ENCODE peak calls at places on chromosome 18, in four cellular contexts. One of them, this sample, is unnamed.

GRCh38 chr18:74963820-74964446 is 245.0 kb downstream of the PTGR3 start:
- DNase-seq in WTC11: peak; percentile 21
- DNase-seq in HepG2: peak; percentile 48
- DNase-seq in K562: peak; percentile 13
- DNase-seq in this sample: peak; percentile 20

GRCh38 chr18:69397096-69397495 is 3.6 kb upstream of the DOK6 start:
- DNase-seq in WTC11: peak; percentile 13
- DNase-seq in HepG2: no peak
- DNase-seq in K562: no peak
- DNase-seq in this sample: no peak

GRCh38 chr18:39053569-39053968 is 1488.0 kb upstream of the CELF4 start:
- DNase-seq in WTC11: no peak
- DNase-seq in HepG2: no peak
- DNase-seq in K562: no peak
- DNase-seq in this sample: no peak

GRCh38 chr18:35029770-35030169 is 11.4 kb upstream of the MAPRE2 start:
- DNase-seq in WTC11: no peak
- DNase-seq in HepG2: no peak
- DNase-seq in K562: no peak
- DNase-seq in this sample: no peak

GRCh38 chr18:3444954-3445353 is 5.0 kb upstream of the TGIF1 start:
- DNase-seq in WTC11: no peak
- DNase-seq in HepG2: no peak
- DNase-seq in K562: no peak
- DNase-seq in this sample: no peak

GRCh38 chr18:9017170-9017899 is 85.2 kb upstream of the NDUFV2 start:
- DNase-seq in WTC11: peak; percentile 61
- DNase-seq in HepG2: peak; percentile 20
- DNase-seq in K562: peak; percentile 90
- DNase-seq in this sample: peak; percentile 18

GRCh38 chr18:10332452-10332851 is 122.0 kb upstream of the APCDD1 start:
- DNase-seq in WTC11: no peak
- DNase-seq in HepG2: no peak
- DNase-seq in K562: no peak
- DNase-seq in this sample: no peak

GRCh38 chr18:21741511-21742322 is 1.1 kb downstream of the MIB1 start:
- DNase-seq in WTC11: peak; percentile 35
- DNase-seq in HepG2: no peak
- DNase-seq in K562: no peak
- DNase-seq in this sample: peak; percentile 19

GRCh38 chr18:24771300-24771699 is 310.9 kb downstream of the HRH4 start:
- DNase-seq in WTC11: no peak
- DNase-seq in HepG2: no peak
- DNase-seq in K562: no peak
- DNase-seq in this sample: no peak

GRCh38 chr18:73462092-73462491 is 594.3 kb upstream of the NETO1 start:
- DNase-seq in WTC11: no peak
- DNase-seq in HepG2: no peak
- DNase-seq in K562: no peak
- DNase-seq in this sample: no peak

GRCh38 chr18:48639772-48640432 is 101.1 kb downstream of the CTIF start:
- DNase-seq in WTC11: peak; percentile 52
- DNase-seq in HepG2: no peak
- DNase-seq in K562: peak; percentile 23
- DNase-seq in this sample: no peak

GRCh38 chr18:70411307-70411706 is 122.5 kb downstream of the SOCS6 start:
- DNase-seq in WTC11: no peak
- DNase-seq in HepG2: no peak
- DNase-seq in K562: no peak
- DNase-seq in this sample: no peak

GRCh38 chr18:47286776-47287410 is 35.4 kb upstream of the SKOR2 start:
- DNase-seq in WTC11: no peak
- DNase-seq in HepG2: no peak
- DNase-seq in K562: no peak
- DNase-seq in this sample: no peak

GRCh38 chr18:21257383-21257782 is 15.4 kb downstream of the GREB1L start:
- DNase-seq in WTC11: no peak
- DNase-seq in HepG2: peak; percentile 16
- DNase-seq in K562: no peak
- DNase-seq in this sample: no peak

GRCh38 chr18:65568866-65569265 is 181.9 kb upstream of the CDH7 start:
- DNase-seq in WTC11: no peak
- DNase-seq in HepG2: no peak
- DNase-seq in K562: no peak
- DNase-seq in this sample: no peak

GRCh38 chr18:73615506-73615905 is 532.1 kb downstream of the FBXO15 start:
- DNase-seq in WTC11: no peak
- DNase-seq in HepG2: no peak
- DNase-seq in K562: no peak
- DNase-seq in this sample: no peak

GRCh38 chr18:6614952-6615351 is 114.6 kb upstream of the ARHGAP28 start:
- DNase-seq in WTC11: no peak
- DNase-seq in HepG2: no peak
- DNase-seq in K562: no peak
- DNase-seq in this sample: no peak

GRCh38 chr18:10013621-10014543 is 100.1 kb downstream of the VAPA start:
- DNase-seq in WTC11: no peak
- DNase-seq in HepG2: no peak
- DNase-seq in K562: no peak
- DNase-seq in this sample: no peak

GRCh38 chr18:70489556-70489955 is 200.7 kb downstream of the SOCS6 start:
- DNase-seq in WTC11: no peak
- DNase-seq in HepG2: no peak
- DNase-seq in K562: no peak
- DNase-seq in this sample: no peak

GRCh38 chr18:8073167-8073566 is 506.1 kb downstream of the PTPRM start:
- DNase-seq in WTC11: no peak
- DNase-seq in HepG2: no peak
- DNase-seq in K562: no peak
- DNase-seq in this sample: no peak

GRCh38 chr18:63025251-63025710 is 294.3 kb downstream of the BCL2 start:
- DNase-seq in WTC11: peak; percentile 57
- DNase-seq in HepG2: no peak
- DNase-seq in K562: no peak
- DNase-seq in this sample: peak; percentile 25

GRCh38 chr18:35582899-35583558 is 1.5 kb downstream of the GALNT1 start:
- DNase-seq in WTC11: no peak
- DNase-seq in HepG2: peak; percentile 55
- DNase-seq in K562: peak; percentile 18
- DNase-seq in this sample: peak; percentile 68

GRCh38 chr18:61531182-61531581 is 198.0 kb downstream of the CDH20 start:
- DNase-seq in WTC11: no peak
- DNase-seq in HepG2: no peak
- DNase-seq in K562: no peak
- DNase-seq in this sample: no peak

GRCh38 chr18:596288-596881 is 403 bp upstream of the CLUL1 start:
- DNase-seq in WTC11: peak; percentile 77
- DNase-seq in HepG2: peak; percentile 43
- DNase-seq in K562: peak; percentile 88
- DNase-seq in this sample: peak; percentile 68

GRCh38 chr18:62368100-62368499 is 43.0 kb downstream of the TNFRSF11A start:
- DNase-seq in WTC11: no peak
- DNase-seq in HepG2: no peak
- DNase-seq in K562: no peak
- DNase-seq in this sample: no peak

GRCh38 chr18:8443505-8443904 is 165.7 kb upstream of the RAB12 start:
- DNase-seq in WTC11: no peak
- DNase-seq in HepG2: no peak
- DNase-seq in K562: no peak
- DNase-seq in this sample: no peak

DNA sequence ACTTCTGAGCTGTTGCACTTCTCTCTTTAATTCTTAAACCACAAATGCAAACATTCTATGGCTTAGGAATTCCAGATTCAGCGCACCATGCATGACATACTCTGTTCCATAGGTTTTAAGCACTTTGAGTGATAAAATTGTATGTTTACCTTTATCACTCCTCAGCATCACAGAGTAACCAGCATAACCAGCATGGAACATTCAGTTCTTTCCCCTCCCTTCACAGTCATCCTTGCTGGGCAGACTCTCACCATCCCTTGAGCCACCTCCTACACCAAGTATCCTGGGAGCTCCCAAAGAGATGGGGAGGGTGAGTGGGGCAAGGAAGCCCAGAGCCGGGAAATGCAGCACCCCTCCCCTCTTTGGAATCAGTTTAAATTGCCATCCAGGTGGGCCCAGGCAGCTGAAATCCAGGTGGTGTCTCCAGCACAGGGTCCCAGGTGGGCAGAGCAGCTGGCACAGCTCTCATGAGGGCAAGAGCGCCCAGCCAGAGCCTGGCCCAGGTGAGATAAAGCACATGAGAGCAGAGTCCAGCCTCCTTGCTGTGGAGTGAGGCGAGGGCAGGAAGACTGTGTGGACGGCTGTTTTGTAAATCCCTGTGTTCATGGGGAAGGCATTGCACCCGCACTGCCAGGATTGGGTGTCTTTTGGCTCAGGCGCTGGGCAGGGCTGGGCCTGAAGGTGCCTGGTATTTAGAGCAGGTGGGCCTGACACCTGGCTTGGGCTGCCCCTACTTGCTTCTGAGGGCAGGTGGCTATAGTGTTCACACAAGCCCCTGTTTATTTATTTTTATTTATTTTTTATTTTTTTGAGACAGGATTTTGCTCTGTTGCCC is 36.8 kb downstream of the LAMA3 start:
- DNase-seq in WTC11: no peak
- DNase-seq in HepG2: no peak
- DNase-seq in K562: no peak
- DNase-seq in this sample: no peak
- TF ChIP-seq ELF4 in WTC11: no peak
- TF ChIP-seq ELF4 in HepG2: no peak
- TF ChIP-seq ELF4 in K562: no peak
- TF ChIP-seq ELF4 in this sample: no peak

GRCh38 chr18:67305466-67305865 is 211.1 kb downstream of the DSEL start:
- DNase-seq in WTC11: no peak
- DNase-seq in HepG2: no peak
- DNase-seq in K562: no peak
- DNase-seq in this sample: no peak

GRCh38 chr18:67308819-67309218 is 207.7 kb downstream of the DSEL start:
- DNase-seq in WTC11: no peak
- DNase-seq in HepG2: no peak
- DNase-seq in K562: no peak
- DNase-seq in this sample: no peak

GRCh38 chr18:67310826-67311225 is 205.7 kb downstream of the DSEL start:
- DNase-seq in WTC11: no peak
- DNase-seq in HepG2: no peak
- DNase-seq in K562: no peak
- DNase-seq in this sample: no peak
- TF ChIP-seq ELF4 in WTC11: no peak
- TF ChIP-seq ELF4 in HepG2: no peak
- TF ChIP-seq ELF4 in K562: no peak
- TF ChIP-seq ELF4 in this sample: no peak

GRCh38 chr18:58756596-58757240 is 85.5 kb downstream of the MALT1 start:
- DNase-seq in WTC11: no peak
- DNase-seq in HepG2: no peak
- DNase-seq in K562: no peak
- DNase-seq in this sample: no peak

GRCh38 chr18:58762781-58763171 is 91.5 kb downstream of the MALT1 start:
- DNase-seq in WTC11: no peak
- DNase-seq in HepG2: no peak
- DNase-seq in K562: peak; percentile 8
- DNase-seq in this sample: no peak

GRCh38 chr18:58758606-58759005 is 87.3 kb downstream of the MALT1 start:
- DNase-seq in WTC11: no peak
- DNase-seq in HepG2: no peak
- DNase-seq in K562: no peak
- DNase-seq in this sample: no peak

GRCh38 chr18:58761970-58762780 is 90.9 kb downstream of the MALT1 start:
- DNase-seq in WTC11: no peak
- DNase-seq in HepG2: no peak
- DNase-seq in K562: no peak
- DNase-seq in this sample: no peak

DNA sequence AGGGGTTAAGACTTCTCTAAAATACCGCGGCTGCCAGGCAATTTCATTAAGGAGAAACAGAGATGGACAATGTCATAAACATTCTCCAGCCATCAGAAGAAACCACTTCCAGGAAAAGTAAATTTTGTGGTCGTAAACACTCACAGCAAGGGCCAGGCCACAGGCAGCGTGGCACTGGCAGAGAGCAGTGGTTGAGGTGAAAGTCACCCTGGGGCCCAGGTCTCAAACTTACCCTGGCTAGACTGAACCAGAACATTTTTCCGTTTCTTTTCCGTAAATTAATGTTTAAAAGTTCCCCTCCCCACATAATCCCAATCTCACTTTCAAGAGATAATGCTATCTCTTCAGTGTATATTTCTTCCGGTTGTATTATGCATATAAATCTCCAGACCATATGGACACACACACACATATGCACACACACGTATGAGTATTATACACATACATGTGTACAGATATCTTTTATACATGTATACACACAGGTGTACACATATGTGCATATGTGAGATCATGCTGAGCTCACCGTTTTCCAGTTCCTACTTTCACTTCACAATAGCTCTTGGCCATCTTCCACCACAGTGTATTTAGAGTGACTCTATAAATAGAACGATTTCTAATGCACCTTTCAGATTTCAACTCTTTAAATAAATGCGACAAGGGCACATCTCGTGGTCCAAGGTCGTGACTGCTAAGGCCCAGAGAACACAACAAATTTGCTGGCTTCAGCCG is 90.1 kb downstream of the MALT1 start:
- DNase-seq in WTC11: no peak
- DNase-seq in HepG2: no peak
- DNase-seq in K562: no peak
- DNase-seq in this sample: no peak
- TF ChIP-seq ELF4 in WTC11: no peak
- TF ChIP-seq ELF4 in HepG2: no peak
- TF ChIP-seq ELF4 in K562: no peak
- TF ChIP-seq ELF4 in this sample: no peak

GRCh38 chr18:50155406-50155805 is 39.5 kb downstream of the MYO5B start:
- DNase-seq in WTC11: no peak
- DNase-seq in HepG2: no peak
- DNase-seq in K562: no peak
- DNase-seq in this sample: no peak

GRCh38 chr18:50154420-50154819 is 40.5 kb downstream of the MYO5B start:
- DNase-seq in WTC11: no peak
- DNase-seq in HepG2: peak; percentile 48
- DNase-seq in K562: no peak
- DNase-seq in this sample: no peak

GRCh38 chr18:50152900-50153299 is 42.0 kb downstream of the MYO5B start:
- DNase-seq in WTC11: no peak
- DNase-seq in HepG2: no peak
- DNase-seq in K562: no peak
- DNase-seq in this sample: no peak

GRCh38 chr18:50151876-50152275 is 43.1 kb downstream of the MYO5B start:
- DNase-seq in WTC11: no peak
- DNase-seq in HepG2: no peak
- DNase-seq in K562: peak; percentile 4
- DNase-seq in this sample: no peak
- TF ChIP-seq ELF4 in WTC11: no peak
- TF ChIP-seq ELF4 in HepG2: no peak
- TF ChIP-seq ELF4 in K562: no peak
- TF ChIP-seq ELF4 in this sample: no peak

GRCh38 chr18:58887613-58887963 is 22.9 kb downstream of the ZNF532 start:
- DNase-seq in WTC11: no peak
- DNase-seq in HepG2: no peak
- DNase-seq in K562: peak; percentile 9
- DNase-seq in this sample: no peak
- TF ChIP-seq ELF4 in WTC11: no peak
- TF ChIP-seq ELF4 in HepG2: no peak
- TF ChIP-seq ELF4 in K562: no peak
- TF ChIP-seq ELF4 in this sample: no peak